ENCODE peak calls at places on chromosome 16, in five cellular contexts. Y is foreskin fibroblast, B is progenitor cell of endocrine pancreas, J is HFF-Myc, G is neural crest cell. D is an unnamed sample.

GRCh38 chr16:2480948-2481347 is 6.0 kb downstream of the TBC1D24 start:
- DNase-seq in G (no peak), B (no peak), Y (no peak), J (no peak), D (no peak)

GRCh38 chr16:87216148-87216823 is 100.9 kb downstream of the C16orf95 start:
- DNase-seq in J (no peak), G (no peak), Y (peak), B (no peak), D (no peak)

GRCh38 chr16:68287276-68288251 is 23.2 kb downstream of the SLC7A6OS start:
- DNase-seq in B (no peak), J (peak), G (no peak), Y (peak), D (no peak)

GRCh38 chr16:1791943-1792812 is 1.3 kb downstream of the IGFALS start:
- DNase-seq in G (no peak), J (no peak), Y (no peak), B (peak), D (no peak)

GRCh38 chr16:28943281-28943680 is 7.5 kb upstream of the NFATC2IP start:
- DNase-seq in G (no peak), J (no peak), B (no peak), Y (no peak), D (no peak)

GRCh38 chr16:27748868-27749546 is 199.1 kb downstream of the KATNIP start:
- DNase-seq in Y (peak), J (peak), G (no peak), B (no peak), D (peak)

GRCh38 chr16:88279998-88280397 is 102.8 kb upstream of the ZNF469 start:
- DNase-seq in J (no peak), G (no peak), B (no peak), Y (no peak), D (no peak)

GRCh38 chr16:2149630-2150417 is 1.4 kb downstream of the RAB26 start:
- DNase-seq in B (no peak), G (no peak), J (no peak), Y (peak), D (no peak)

GRCh38 chr16:71610936-71611871 is 14.8 kb upstream of the MARVELD3 start:
- DNase-seq in J (peak), B (peak), G (peak), Y (peak), D (no peak)

GRCh38 chr16:22007159-22007508 is 777 bp upstream of the MOSMO start:
- DNase-seq in J (no peak), Y (no peak), G (no peak), B (no peak), D (no peak)

GRCh38 chr16:80120899-80121521 is 419.8 kb upstream of the DYNLRB2 start:
- DNase-seq in Y (no peak), B (no peak), J (no peak), G (no peak), D (no peak)

GRCh38 chr16:4371481-4372314 is at the start of gene VASN:
- DNase-seq in Y (peak), G (peak), B (peak), J (no peak), D (no peak)

GRCh38 chr16:8847623-8848022 is 21.2 kb downstream of the CARHSP1 start:
- DNase-seq in J (no peak), B (no peak), G (no peak), Y (no peak), D (no peak)

GRCh38 chr16:57637965-57638364 is 9.5 kb downstream of the ADGRG1 start:
- DNase-seq in G (no peak), B (no peak), J (no peak), Y (no peak), D (no peak)

GRCh38 chr16:87100306-87101058 is 216.7 kb downstream of the C16orf95 start:
- DNase-seq in G (no peak), J (no peak), Y (no peak), B (no peak), D (no peak)

GRCh38 chr16:10668322-10669045 is 26.2 kb downstream of the TEKT5 start:
- DNase-seq in Y (peak), B (no peak), J (no peak), G (peak), D (no peak)

GRCh38 chr16:7524419-7524818 is 191.8 kb downstream of the RBFOX1 start:
- DNase-seq in Y (no peak), G (no peak), B (no peak), J (no peak), D (no peak)

GRCh38 chr16:67883872-67884261 is 818 bp upstream of the NRN1L start:
- DNase-seq in Y (peak), J (no peak), B (peak), G (peak), D (no peak)

GRCh38 chr16:89375021-89375420 is 115.3 kb downstream of the ANKRD11 start:
- DNase-seq in G (no peak), Y (peak), B (no peak), J (no peak), D (no peak)

GRCh38 chr16:89720859-89721643 is at the start of the genes VPS9D1 and ZNF276:
- DNase-seq in B (peak), G (peak), Y (peak), J (peak), D (no peak)

GRCh38 chr16:50862818-50863672 is 121.2 kb downstream of the CYLD start:
- DNase-seq in B (no peak), J (no peak), Y (no peak), G (no peak), D (no peak)

GRCh38 chr16:9528680-9529079 is 437.2 kb downstream of the HAPSTR1 start:
- DNase-seq in Y (no peak), J (no peak), G (no peak), B (no peak), D (no peak)

GRCh38 chr16:2912330-2913199 is 834 bp downstream of the FLYWCH1 start:
- DNase-seq in Y (peak), B (no peak), J (no peak), G (no peak), D (peak)

GRCh38 chr16:50210266-50211038 is 55.9 kb upstream of the ADCY7 start:
- DNase-seq in J (peak), G (peak), B (peak), Y (peak), D (peak)

GRCh38 chr16:73878616-73879015 is 418.0 kb upstream of the PSMD7 start:
- DNase-seq in Y (peak), J (peak), G (no peak), B (no peak), D (peak)

GRCh38 chr16:69834817-69835477 is 72.8 kb downstream of the WWP2 start:
- DNase-seq in B (no peak), J (no peak), Y (no peak), G (no peak), D (no peak)

GRCh38 chr16:67283039-67283825 is 3.9 kb downstream of the PLEKHG4 start:
- DNase-seq in B (no peak), J (no peak), Y (peak), G (no peak), D (no peak)

GRCh38 chr16:57801098-57801855 is 1.0 kb downstream of the KIFC3 start:
- DNase-seq in Y (peak), J (no peak), G (no peak), B (no peak), D (peak)

GRCh38 chr16:17258848-17259713 is 211.7 kb downstream of the XYLT1 start:
- DNase-seq in J (no peak), Y (no peak), B (no peak), G (no peak), D (no peak)

GRCh38 chr16:49575352-49576172 is 202.0 kb downstream of the C16orf78 start:
- DNase-seq in B (no peak), J (no peak), Y (no peak), G (no peak), D (no peak)

GRCh38 chr16:74226361-74226979 is 70.1 kb upstream of the PSMD7 start:
- DNase-seq in B (no peak), G (no peak), Y (peak), J (no peak), D (no peak)

GRCh38 chr16:2154533-2155090 is 970 bp upstream of the TRAF7 start:
- DNase-seq in J (no peak), Y (no peak), B (no peak), G (no peak), D (no peak)

GRCh38 chr16:66205287-66206167 is 161.0 kb upstream of the CDH5 start:
- DNase-seq in B (no peak), G (no peak), J (no peak), Y (peak), D (no peak)

GRCh38 chr16:11386791-11387546 is 41.7 kb downstream of the RMI2 start:
- DNase-seq in G (peak), B (peak), Y (peak), J (no peak), D (no peak)

GRCh38 chr16:53159781-53160436 is 105.1 kb downstream of the CHD9 start:
- DNase-seq in B (no peak), G (no peak), Y (peak), J (peak), D (peak)

GRCh38 chr16:49019081-49019633 is 262.5 kb downstream of the CBLN1 start:
- DNase-seq in G (no peak), B (no peak), Y (peak), J (peak), D (no peak)

GRCh38 chr16:264440-264951 is 11.2 kb downstream of the RGS11 start:
- DNase-seq in G (no peak), Y (no peak), B (no peak), J (no peak), D (no peak)

GRCh38 chr16:63289834-63290460 is 1253.7 kb upstream of the CDH8 start:
- DNase-seq in G (peak), Y (no peak), B (peak), J (no peak), D (no peak)

GRCh38 chr16:65032397-65032796 is 89.5 kb downstream of the CDH11 start:
- DNase-seq in Y (peak), G (no peak), B (no peak), J (peak), D (no peak)

GRCh38 chr16:76668207-76668725 is 391.1 kb downstream of the CNTNAP4 start:
- DNase-seq in B (no peak), J (no peak), Y (no peak), G (no peak), D (no peak)

GRCh38 chr16:76669288-76669687 is 392.1 kb downstream of the CNTNAP4 start:
- DNase-seq in Y (no peak), J (no peak), G (no peak), B (no peak), D (no peak)

GRCh38 chr16:76670125-76670857 is 393.1 kb downstream of the CNTNAP4 start:
- DNase-seq in J (no peak), Y (no peak), G (no peak), B (no peak), D (no peak)

GRCh38 chr16:76661691-76662090 is 384.5 kb downstream of the CNTNAP4 start:
- DNase-seq in Y (no peak), B (no peak), J (no peak), G (no peak), D (no peak)

GRCh38 chr16:76665571-76666275 is 388.5 kb downstream of the CNTNAP4 start:
- DNase-seq in B (no peak), G (no peak), J (no peak), Y (no peak), D (no peak)
- TF ChIP-seq CTCF in B (peak), G (peak), J (no peak), Y (no peak), D (peak)

GRCh38 chr16:84603115-84603816 is 14.6 kb downstream of the COTL1 start:
- DNase-seq in Y (peak), G (no peak), B (no peak), J (peak), D (peak)
- TF ChIP-seq CTCF in Y (no peak), G (no peak), B (no peak), J (no peak), D (no peak)

DNA sequence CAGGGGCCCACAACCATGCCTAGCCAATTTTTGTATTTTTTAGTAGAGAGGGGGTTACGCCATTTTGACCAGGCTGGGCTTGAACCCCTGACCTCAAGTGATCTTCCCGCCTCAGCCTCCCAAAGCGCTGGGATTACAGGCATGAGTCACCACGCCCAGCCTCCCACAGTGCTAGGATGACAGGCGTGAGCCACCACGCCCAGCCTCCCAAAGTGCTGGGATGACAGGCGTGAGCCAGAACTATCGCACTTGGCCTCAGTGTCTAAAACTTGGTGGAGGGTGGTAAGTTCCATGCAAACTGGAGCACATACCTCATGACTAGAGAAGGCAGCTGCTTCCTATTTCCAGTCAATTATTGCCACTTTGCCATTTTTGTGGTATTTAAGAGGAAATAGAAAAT is 7.1 kb downstream of the HSD17B2 start:
- DNase-seq in G (no peak), B (no peak), J (no peak), Y (no peak), D (no peak)
- TF ChIP-seq CTCF in G (no peak), B (no peak), J (no peak), Y (no peak), D (no peak)

DNA sequence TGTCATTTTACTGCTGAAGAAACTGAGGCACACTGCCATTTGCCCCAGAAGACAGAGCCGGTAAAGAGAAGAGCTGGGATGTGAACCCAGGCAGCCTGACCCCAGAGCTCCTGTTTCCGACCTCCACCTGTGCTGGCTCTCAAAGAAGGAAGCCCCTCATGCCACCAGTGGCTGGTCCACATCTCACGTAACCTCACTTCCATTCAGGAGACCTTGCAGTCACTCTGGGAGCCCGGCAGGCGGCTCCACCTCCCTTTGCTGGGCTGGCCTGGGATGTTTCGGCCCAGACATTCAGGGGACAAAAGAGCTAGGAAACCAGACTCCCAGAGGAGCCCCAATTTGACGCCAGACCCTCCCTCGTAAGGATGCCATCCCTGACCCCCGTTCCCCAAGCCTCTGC is 2.9 kb downstream of the TAF1C start:
- DNase-seq in J (no peak), Y (peak), B (no peak), G (no peak), D (no peak)
- TF ChIP-seq CTCF in J (no peak), Y (no peak), B (no peak), G (no peak), D (peak)

DNA sequence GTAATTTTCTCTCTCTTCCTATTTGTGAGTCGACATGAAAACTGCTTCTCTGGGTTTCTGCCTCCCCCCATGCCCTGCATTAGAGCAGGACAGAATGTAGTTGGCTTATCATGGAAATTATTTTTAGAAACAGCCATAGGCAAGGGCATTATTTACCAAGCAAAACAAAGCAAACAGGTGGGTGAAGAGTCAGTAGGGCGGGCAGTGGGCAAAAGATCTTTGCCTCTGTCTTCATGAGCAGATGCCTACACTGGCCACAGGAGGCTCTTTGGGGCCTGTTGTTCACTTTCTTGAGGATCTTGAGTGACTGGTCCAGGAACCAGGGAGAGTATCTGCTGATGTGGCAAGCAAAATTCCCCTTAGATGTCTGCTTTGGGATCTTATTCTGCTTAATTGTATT is 42.5 kb upstream of the CLEC19A start:
- DNase-seq in J (no peak), Y (no peak), B (no peak), G (no peak), D (no peak)
- TF ChIP-seq CTCF in J (no peak), Y (no peak), B (no peak), G (no peak), D (no peak)

GRCh38 chr16:85636234-85636812 is 23.2 kb downstream of the GSE1 start:
- DNase-seq in J (no peak), Y (no peak), B (no peak), G (no peak), D (no peak)

GRCh38 chr16:85633438-85633743 is 20.3 kb downstream of the GSE1 start:
- DNase-seq in Y (no peak), B (no peak), G (no peak), J (no peak), D (no peak)

GRCh38 chr16:85635545-85636140 is 22.5 kb downstream of the GSE1 start:
- DNase-seq in J (no peak), B (no peak), Y (no peak), G (no peak), D (no peak)

GRCh38 chr16:85633888-85634287 is 20.8 kb downstream of the GSE1 start:
- DNase-seq in Y (no peak), B (no peak), J (no peak), G (no peak), D (no peak)

DNA sequence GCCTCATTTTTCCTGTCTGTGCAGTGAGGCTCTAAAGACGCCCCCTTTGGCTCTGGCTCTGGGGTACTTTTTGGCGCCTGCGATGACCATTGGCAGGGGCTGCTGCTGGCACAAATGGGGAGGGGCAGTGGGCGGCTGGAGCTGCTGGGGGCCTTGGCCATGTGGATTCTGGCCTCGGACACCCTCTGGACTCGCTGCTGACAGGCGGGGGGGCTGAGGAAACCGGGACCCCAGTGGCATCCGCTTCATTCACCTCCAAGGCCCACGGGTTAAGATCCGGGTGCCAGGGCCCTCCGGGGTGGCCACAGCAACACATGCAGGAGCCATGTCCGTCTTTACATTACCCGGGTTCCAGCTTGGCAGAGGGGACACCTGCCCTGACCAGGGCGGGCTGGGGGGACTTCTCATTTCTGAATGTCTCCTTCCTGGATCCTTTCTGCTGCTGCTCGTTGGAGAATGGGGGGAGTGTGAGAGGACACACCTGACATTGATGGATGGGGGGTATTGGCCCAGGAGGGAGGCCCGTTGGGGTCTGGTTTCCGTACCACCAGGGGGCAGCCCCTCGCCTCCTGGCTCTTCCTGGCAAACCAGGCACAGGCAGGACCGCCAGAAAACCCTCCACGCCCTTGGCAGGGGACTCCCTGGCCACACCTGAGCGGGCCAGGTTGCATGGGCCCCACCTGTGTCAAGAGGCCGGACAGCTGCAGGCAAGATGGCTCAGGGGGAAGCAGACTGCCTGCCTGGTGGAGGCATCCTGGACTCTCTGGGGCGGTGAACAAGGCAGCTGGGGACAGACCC is 21.8 kb downstream of the GSE1 start:
- DNase-seq in B (no peak), G (no peak), Y (no peak), J (no peak), D (no peak)
- TF ChIP-seq CTCF in B (peak), G (peak), Y (no peak), J (peak), D (peak)